ENCODE peak calls at places on chromosomes 16 and 17, in eight cellular contexts. R is A549; V is lung; I is astrocyte of the spinal cord; C is left ventricle myocardium inferior; F is breast epithelium; X is CD8-positive, alpha-beta T cell; H is GM12864. Q is an unnamed sample.

GRCh38 chr16:1787322-1788094 is 4.7 kb downstream of the NUBP2 start:
- DNase-seq in R (no peak), V (no peak), I (no peak), C (peak), F (no peak), X (no peak), H (no peak), Q (no peak)

GRCh38 chr16:1150511-1150982 is 2.4 kb upstream of the CACNA1H start:
- DNase-seq in R (peak), V (no peak), I (peak), C (no peak), F (no peak), X (no peak), H (no peak), Q (peak)

GRCh38 chr16:85986931-85987749 is 88.2 kb downstream of the IRF8 start:
- DNase-seq in R (no peak), V (no peak), I (no peak), C (no peak), F (no peak), X (peak), H (no peak), Q (no peak)

GRCh38 chr17:65066858-65067257 is 10.3 kb upstream of the GNA13 start:
- DNase-seq in R (no peak), V (no peak), I (no peak), C (no peak), F (no peak), X (no peak), H (no peak), Q (no peak)

GRCh38 chr17:4522661-4523060 is 24.0 kb downstream of the SPNS2 start:
- DNase-seq in R (no peak), V (no peak), I (no peak), C (no peak), F (no peak), X (no peak), H (no peak), Q (no peak)

GRCh38 chr16:69311533-69312388 is 611 bp downstream of the VPS4A start:
- DNase-seq in R (peak), V (no peak), I (peak), C (no peak), F (no peak), X (peak), H (no peak), Q (peak)

GRCh38 chr17:17809527-17810373 is 27.0 kb downstream of the SREBF1 start:
- DNase-seq in R (no peak), V (no peak), I (peak), C (peak), F (peak), X (no peak), H (no peak), Q (peak)

GRCh38 chr16:81220369-81220768 is 18.1 kb upstream of the BCO1 start:
- DNase-seq in R (no peak), V (no peak), I (no peak), C (no peak), F (no peak), X (no peak), H (no peak), Q (no peak)

GRCh38 chr17:82900741-82901140 is 60.9 kb upstream of the ZNF750 start:
- DNase-seq in R (no peak), V (no peak), I (peak), C (no peak), F (no peak), X (no peak), H (no peak), Q (no peak)

GRCh38 chr16:52532384-52532783 is 14.6 kb downstream of the TOX3 start:
- DNase-seq in R (no peak), V (no peak), I (no peak), C (no peak), F (no peak), X (no peak), H (no peak), Q (no peak)

GRCh38 chr16:52529226-52529625 is 17.7 kb downstream of the TOX3 start:
- DNase-seq in R (no peak), V (no peak), I (no peak), C (no peak), F (no peak), X (no peak), H (no peak), Q (no peak)

GRCh38 chr16:52526429-52526828 is 20.5 kb downstream of the TOX3 start:
- DNase-seq in R (no peak), V (no peak), I (no peak), C (no peak), F (no peak), X (no peak), H (no peak), Q (no peak)

GRCh38 chr16:52526830-52527229 is 20.1 kb downstream of the TOX3 start:
- DNase-seq in R (no peak), V (no peak), I (no peak), C (no peak), F (no peak), X (no peak), H (no peak), Q (no peak)

DNA sequence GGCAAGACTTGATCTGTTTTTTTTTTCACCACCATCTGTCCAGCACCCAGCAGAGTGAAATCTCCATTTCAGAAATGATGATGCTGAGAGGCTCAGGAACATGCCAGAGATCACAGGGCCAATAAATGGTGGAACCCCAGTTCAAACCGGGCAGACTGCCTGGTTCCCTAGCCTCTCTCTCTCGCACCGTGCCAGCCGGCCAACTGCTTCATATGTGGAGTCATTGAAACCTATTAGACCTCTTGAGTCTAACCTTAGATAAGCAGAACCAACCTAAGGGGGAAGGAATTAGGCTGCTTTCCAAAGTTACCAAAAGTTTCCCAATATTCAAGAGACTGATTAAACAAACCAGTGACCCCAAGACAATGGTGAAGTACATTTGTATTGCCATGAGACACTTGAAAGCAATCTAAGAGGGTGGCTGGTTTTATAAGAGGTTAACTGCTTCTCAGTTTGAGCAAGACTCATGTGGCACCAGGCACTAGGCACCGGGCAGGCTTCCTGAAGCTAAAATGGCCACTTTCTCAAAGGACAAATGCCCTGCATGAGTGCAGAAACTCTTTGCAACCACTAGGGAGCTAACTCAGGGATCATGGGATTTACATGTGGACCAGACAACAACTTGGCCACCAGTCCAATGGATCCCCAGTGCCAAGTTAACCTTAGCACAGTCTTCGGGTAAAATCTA is 18.4 kb downstream of the TOX3 start:
- DNase-seq in R (no peak), V (peak), I (no peak), C (no peak), F (no peak), X (no peak), H (no peak), Q (no peak)
- TF ChIP-seq CTCF in R (no peak), V (no peak), I (no peak), C (no peak), F (no peak), X (no peak), H (no peak), Q (no peak)

DNA sequence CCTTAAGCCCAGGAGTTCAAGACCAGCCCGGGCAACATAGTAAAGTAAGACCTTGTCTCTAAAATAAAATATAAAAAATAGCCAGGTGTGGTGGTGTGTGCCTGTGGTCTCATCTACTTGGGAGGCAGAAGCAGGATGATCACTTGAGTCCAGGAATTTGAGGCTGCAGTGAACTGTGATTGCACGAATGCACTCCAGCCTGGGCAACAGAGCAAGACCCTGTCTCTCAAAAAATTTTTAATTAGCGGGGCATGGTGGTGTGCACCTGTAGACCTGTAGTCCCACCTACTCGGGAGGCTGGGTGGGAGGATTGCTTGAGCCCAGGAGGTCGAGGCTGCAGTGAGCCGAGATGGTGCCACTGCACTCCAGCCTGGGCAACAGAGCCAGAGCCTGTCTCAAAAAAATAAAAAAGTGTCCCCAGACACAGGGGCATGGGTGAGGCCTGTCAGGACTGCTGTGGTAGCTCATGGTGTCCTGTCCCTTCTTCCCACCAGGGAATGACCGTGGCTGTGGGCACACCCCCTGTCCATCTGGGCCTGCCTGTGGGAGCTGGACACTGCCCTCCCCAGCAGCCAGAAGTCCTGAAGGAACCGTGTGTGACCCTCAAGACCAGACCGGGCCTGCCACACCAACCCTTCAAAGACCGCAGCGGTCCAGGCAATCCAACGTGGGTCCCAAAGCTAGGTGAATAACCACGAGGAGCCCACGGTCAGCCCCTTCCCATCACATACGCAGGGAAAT is 30.8 kb upstream of the GAA start:
- DNase-seq in R (no peak), V (no peak), I (no peak), C (no peak), F (no peak), X (no peak), H (no peak), Q (no peak)
- H3K4me3 ChIP-seq in R (no peak), V (no peak), I (no peak), C (peak), F (peak), X (no peak), H (no peak), Q (peak)

DNA sequence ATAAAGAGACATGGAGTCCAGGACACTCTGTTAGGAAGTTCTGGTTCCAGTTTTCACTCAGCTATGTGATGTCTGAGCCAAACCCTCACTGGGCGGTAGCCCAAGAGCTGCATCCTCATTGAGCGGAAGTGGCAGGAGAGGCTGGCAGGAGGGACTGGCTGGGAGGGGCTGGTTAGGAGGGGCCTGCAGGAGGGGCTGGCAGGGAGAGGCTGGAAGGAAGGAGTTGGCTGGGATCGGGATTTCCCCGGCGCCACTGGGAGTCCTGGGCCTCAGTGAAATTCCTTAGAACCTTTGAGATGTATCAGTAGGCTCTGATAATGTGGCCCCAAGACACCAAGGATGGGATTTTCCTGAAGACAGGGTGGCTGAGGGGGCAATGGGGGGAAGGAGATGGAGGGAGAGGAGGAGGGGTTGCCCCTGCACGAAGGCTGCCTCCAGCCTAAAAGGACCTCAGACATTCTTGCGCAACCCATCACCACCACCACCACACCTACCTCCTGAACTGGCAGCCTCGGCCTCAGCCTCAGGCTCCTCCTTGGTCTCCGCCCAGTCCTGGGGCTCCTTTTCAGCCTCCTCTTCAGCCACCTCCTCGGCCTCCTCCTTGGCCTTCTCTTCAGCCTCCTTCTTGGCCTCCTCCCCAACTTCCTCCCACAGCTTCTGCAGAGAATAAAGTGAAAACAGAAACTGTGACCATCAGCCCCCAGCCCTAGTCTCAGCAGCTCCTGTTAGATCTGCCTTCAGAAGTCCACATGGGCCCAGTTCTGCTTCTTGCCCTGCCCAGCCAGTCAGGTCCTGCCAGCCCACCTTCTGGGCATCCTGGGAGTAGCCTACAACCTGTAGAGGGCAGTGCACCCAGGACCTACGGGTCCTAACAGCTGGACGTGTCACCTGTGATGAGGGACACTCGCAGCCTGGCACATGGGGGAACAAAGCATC is 31.7 kb downstream of the CNGB1 start:
- DNase-seq in R (peak), V (peak), I (peak), C (peak), F (peak), X (no peak), H (no peak), Q (peak)
- TF ChIP-seq CTCF in R (peak), V (no peak), I (peak), C (no peak), F (no peak), X (no peak), H (no peak), Q (peak)

GRCh38 chr17:59545942-59546341 is 19.5 kb upstream of the DHX40 start:
- DNase-seq in R (no peak), V (no peak), I (no peak), C (no peak), F (no peak), X (no peak), H (no peak), Q (no peak)
- H3K4me3 ChIP-seq in R (no peak), V (no peak), I (no peak), C (no peak), F (no peak), X (no peak), H (no peak), Q (no peak)

GRCh38 chr16:31475949-31476304 is 4.0 kb downstream of the TGFB1I1 start:
- DNase-seq in R (no peak), V (peak), I (no peak), C (no peak), F (no peak), X (no peak), H (no peak), Q (no peak)

GRCh38 chr16:31479752-31480151 is 3.2 kb upstream of the SLC5A2 start:
- DNase-seq in R (no peak), V (no peak), I (no peak), C (no peak), F (no peak), X (no peak), H (no peak), Q (no peak)

GRCh38 chr16:31476305-31477219 is 4.6 kb downstream of the TGFB1I1 start:
- DNase-seq in R (no peak), V (peak), I (no peak), C (peak), F (no peak), X (peak), H (no peak), Q (no peak)

GRCh38 chr16:31478956-31479355 is 4.0 kb upstream of the SLC5A2 start:
- DNase-seq in R (no peak), V (no peak), I (no peak), C (no peak), F (no peak), X (no peak), H (no peak), Q (no peak)

GRCh38 chr16:31477220-31478216 is 5.4 kb upstream of the SLC5A2 start:
- DNase-seq in R (no peak), V (peak), I (no peak), C (no peak), F (peak), X (peak), H (no peak), Q (no peak)
- TF ChIP-seq CTCF in R (no peak), V (no peak), I (no peak), C (no peak), F (no peak), X (no peak), H (no peak), Q (no peak)

DNA sequence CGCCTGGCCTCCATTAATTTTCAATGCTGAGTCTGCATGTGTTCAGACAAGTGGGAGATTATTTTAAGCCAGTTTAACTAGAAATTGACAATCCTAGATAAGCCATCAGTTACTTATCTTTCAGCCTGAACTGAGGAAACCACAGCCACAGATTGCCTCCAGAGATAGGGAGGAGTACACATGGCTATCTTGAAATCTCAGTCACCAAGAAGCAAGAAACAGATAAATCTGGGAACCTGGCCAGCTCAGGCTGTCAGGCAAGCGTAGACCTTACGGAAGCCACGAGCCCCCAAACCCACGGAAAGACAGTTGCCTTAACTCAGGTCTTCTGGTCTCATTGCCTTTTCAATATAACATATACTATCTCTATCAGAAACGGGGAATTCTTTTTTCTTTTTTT is 2.0 kb upstream of the GLG1 start:
- DNase-seq in R (no peak), V (no peak), I (no peak), C (no peak), F (no peak), X (peak), H (no peak), Q (no peak)
- H3K4me3 ChIP-seq in R (no peak), V (no peak), I (no peak), C (no peak), F (no peak), X (peak), H (no peak), Q (no peak)

GRCh38 chr16:26317885-26318284 is 626.1 kb downstream of the HS3ST4 start:
- DNase-seq in R (no peak), V (no peak), I (no peak), C (no peak), F (no peak), X (no peak), H (no peak), Q (no peak)
- TF ChIP-seq CTCF in R (no peak), V (no peak), I (no peak), C (no peak), F (no peak), X (no peak), H (no peak), Q (no peak)

Q was measured in cardiac fibroblast.